ENCODE peak calls at places on chromosomes 2 and 18, in four cellular contexts. E is left ventricle myocardium inferior, G is IMR-90, U is colonic mucosa. H is an unnamed sample. For H3K4me1, the result is how much of the 10 kb centered on the place peaks cover.

GRCh38 chr2:10283106-10284062 is 19.3 kb upstream of the HPCAL1 start:
- DNase-seq in E (no peak), G (peak), U (no peak), H (no peak)

GRCh38 chr2:122754561-122754960 is 999.1 kb downstream of the TSN start:
- DNase-seq in E (no peak), G (no peak), U (no peak), H (no peak)

GRCh38 chr18:33746261-33746660 is 168.2 kb downstream of the ASXL3 start:
- DNase-seq in E (no peak), G (no peak), U (no peak), H (no peak)

GRCh38 chr2:5367321-5367720 is 324.9 kb upstream of the SOX11 start:
- DNase-seq in E (no peak), G (no peak), U (no peak), H (no peak)

GRCh38 chr18:7414459-7414858 is 152.7 kb upstream of the PTPRM start:
- DNase-seq in E (peak), G (no peak), U (no peak), H (no peak)

GRCh38 chr2:233400341-233400740 is 46.0 kb downstream of the DGKD start:
- DNase-seq in E (no peak), G (no peak), U (no peak), H (no peak)

GRCh38 chr2:167127135-167127534 is 238.9 kb downstream of the XIRP2 start:
- DNase-seq in E (no peak), G (peak), U (no peak), H (peak)

GRCh38 chr2:108923019-108923700 is 65.9 kb downstream of the EDAR start:
- DNase-seq in E (no peak), G (no peak), U (peak), H (no peak)

GRCh38 chr2:20135631-20136050 is 84.2 kb upstream of the LAPTM4A start:
- DNase-seq in E (peak), G (peak), U (peak), H (peak)

GRCh38 chr2:16756831-16757644 is 91.4 kb upstream of the CYRIA start:
- DNase-seq in E (peak), G (peak), U (peak), H (peak)

GRCh38 chr2:53863538-53864227 is 3.9 kb upstream of the GPR75 start:
- DNase-seq in E (no peak), G (no peak), U (no peak), H (no peak)

GRCh38 chr2:238868067-238868524 is 20.2 kb downstream of the TWIST2 start:
- DNase-seq in E (no peak), G (no peak), U (no peak), H (no peak)

GRCh38 chr2:179179719-179180118 is 84.9 kb downstream of the SESTD1 start:
- DNase-seq in E (no peak), G (no peak), U (no peak), H (no peak)

GRCh38 chr18:6362559-6363129 is 52.1 kb downstream of the L3MBTL4 start:
- DNase-seq in E (no peak), G (no peak), U (no peak), H (no peak)

GRCh38 chr2:59578349-59578748 is 975.1 kb downstream of the BCL11A start:
- DNase-seq in E (no peak), G (no peak), U (no peak), H (no peak)

GRCh38 chr2:24494415-24494814 is 3.4 kb downstream of the NCOA1 start:
- DNase-seq in E (no peak), G (no peak), U (no peak), H (no peak)

GRCh38 chr18:48547456-48548403 is 8.9 kb downstream of the CTIF start:
- DNase-seq in E (peak), G (peak), U (no peak), H (peak)

GRCh38 chr2:214076527-214076926 is 334.3 kb upstream of the VWC2L start:
- DNase-seq in E (no peak), G (no peak), U (no peak), H (no peak)

GRCh38 chr2:207093234-207093633 is 72.5 kb downstream of the KLF7 start:
- DNase-seq in E (no peak), G (no peak), U (no peak), H (no peak)

GRCh38 chr2:196742685-196743084 is 56.8 kb downstream of the GTF3C3 start:
- DNase-seq in E (no peak), G (peak), U (no peak), H (no peak)

GRCh38 chr18:79877163-79878091 is 74.0 kb downstream of the SLC66A2 start:
- DNase-seq in E (no peak), G (no peak), U (no peak), H (no peak)

GRCh38 chr2:86747708-86748627 is 27.9 kb downstream of the RMND5A start:
- DNase-seq in E (no peak), G (peak), U (peak), H (peak)

GRCh38 chr2:119939915-119940314 is 73.0 kb upstream of the EPB41L5 start:
- DNase-seq in E (no peak), G (no peak), U (no peak), H (no peak)

DNA sequence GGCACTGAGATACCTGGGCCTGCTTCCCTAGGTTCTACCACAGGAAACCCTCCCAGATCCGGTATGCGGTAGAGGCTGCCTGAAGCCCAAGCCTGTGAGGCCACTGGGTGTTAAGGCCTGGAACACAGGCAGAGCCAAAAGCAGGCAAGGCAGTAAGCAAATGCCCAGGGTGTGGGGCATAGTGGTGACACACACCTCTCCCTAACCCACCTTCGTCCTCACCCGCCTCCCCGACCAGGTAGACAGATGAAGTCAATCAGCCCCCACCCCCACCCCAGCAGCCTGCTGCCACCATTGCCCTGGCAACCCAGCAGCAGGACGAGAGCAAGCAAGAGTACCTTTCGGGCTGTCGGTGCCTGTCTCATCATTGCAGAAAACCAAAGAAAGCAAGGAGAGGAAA is 6.1 kb downstream of the DCTN1 start:
- DNase-seq in E (no peak), G (no peak), U (no peak), H (no peak)
- H3K4me3 ChIP-seq in E (peak), G (no peak), U (no peak), H (no peak)

GRCh38 chr2:30236591-30237245 is 5.4 kb downstream of the LBH start:
- DNase-seq in E (no peak), G (no peak), U (no peak), H (no peak)

GRCh38 chr2:30234180-30234971 is 3.0 kb downstream of the LBH start:
- DNase-seq in E (no peak), G (peak), U (no peak), H (peak)

GRCh38 chr2:30237346-30238142 is 6.2 kb downstream of the LBH start:
- DNase-seq in E (no peak), G (no peak), U (no peak), H (no peak)

GRCh38 chr2:30235008-30235655 is 3.8 kb downstream of the LBH start:
- DNase-seq in E (no peak), G (peak), U (no peak), H (no peak)

GRCh38 chr2:30235859-30236535 is 4.7 kb downstream of the LBH start:
- DNase-seq in E (no peak), G (no peak), U (no peak), H (no peak)
- H3K4me1 ChIP-seq in E (half or more), G (under half), U (under half), H (under half)

GRCh38 chr2:44954306-44954901 is 12.9 kb downstream of the SIX3 start:
- DNase-seq in E (no peak), G (no peak), U (no peak), H (no peak)

GRCh38 chr2:44952143-44952805 is 10.8 kb downstream of the SIX3 start:
- DNase-seq in E (no peak), G (peak), U (no peak), H (no peak)

GRCh38 chr2:44952806-44953685 is 11.5 kb downstream of the SIX3 start:
- DNase-seq in E (no peak), G (no peak), U (no peak), H (no peak)

GRCh38 chr2:44954902-44955592 is 13.5 kb downstream of the SIX3 start:
- DNase-seq in E (no peak), G (no peak), U (no peak), H (no peak)

GRCh38 chr2:44953686-44953976 is 12.1 kb downstream of the SIX3 start:
- DNase-seq in E (no peak), G (no peak), U (no peak), H (no peak)
- H3K4me3 ChIP-seq in E (no peak), G (no peak), U (no peak), H (no peak)

GRCh38 chr2:72033636-72034035 is 114.0 kb downstream of the CYP26B1 start:
- DNase-seq in E (no peak), G (no peak), U (no peak), H (no peak)
- H3K4me1 ChIP-seq in E (under half), G (under half), U (under half), H (under half)